ENCODE peak calls at places on chromosomes 2 and 18, in six cellular contexts. G is stomach, K is mammary epithelial cell, D is A549, X is lower lobe of right lung, J is heart left ventricle. P is an unnamed sample.
A peak's percentile ranks its signal among the peaks of the same experiment; 100 is the strongest.

GRCh38 chr18:616380-616995 is 19.7 kb downstream of the CLUL1 start:
- DNase-seq in X (no peak), G (no peak), K (peak; percentile 20), D (peak; percentile 47), J (no peak), P (no peak)

GRCh38 chr2:98519851-98520250 is 75.2 kb downstream of the INPP4A start:
- DNase-seq in D (no peak), G (no peak), J (no peak), K (no peak), X (no peak), P (no peak)

GRCh38 chr2:222872551-222872950 is 11.7 kb downstream of the ACSL3 start:
- DNase-seq in K (no peak), X (no peak), G (no peak), D (no peak), J (no peak), P (no peak)

GRCh38 chr2:30628341-30628740 is 178.9 kb downstream of the CAPN13 start:
- DNase-seq in J (no peak), G (no peak), K (no peak), X (no peak), D (no peak), P (no peak)

GRCh38 chr2:232504438-232504837 is 15.8 kb upstream of the PRSS56 start:
- DNase-seq in D (peak; percentile 41), J (no peak), X (no peak), K (no peak), G (no peak), P (no peak)

GRCh38 chr2:241636983-241637232 is at the start of gene THAP4:
- DNase-seq in J (peak; percentile 78), G (peak; percentile 74), D (no peak), X (peak; percentile 82), K (no peak), P (peak; percentile 78)

GRCh38 chr2:212409560-212409959 is 129.0 kb downstream of the ERBB4 start:
- DNase-seq in X (no peak), G (no peak), D (no peak), J (no peak), K (peak; percentile 7), P (no peak)

GRCh38 chr18:78857252-78858150 is 122.1 kb upstream of the SALL3 start:
- DNase-seq in J (no peak), G (no peak), X (no peak), K (no peak), D (no peak), P (no peak)

GRCh38 chr2:234444242-234444641 is 52.6 kb downstream of the ARL4C start:
- DNase-seq in J (no peak), X (no peak), G (no peak), D (no peak), K (no peak), P (no peak)

GRCh38 chr2:216285641-216286156 is 86.6 kb downstream of the MARCHF4 start:
- DNase-seq in K (no peak), J (no peak), X (no peak), G (no peak), D (no peak), P (no peak)

GRCh38 chr2:15173506-15173905 is 387.6 kb downstream of the NBAS start:
- DNase-seq in K (no peak), D (no peak), X (no peak), J (no peak), G (no peak), P (no peak)

GRCh38 chr2:227485429-227485828 is 13.5 kb downstream of the AGFG1 start:
- DNase-seq in K (no peak), J (no peak), G (no peak), D (no peak), X (no peak), P (no peak)

GRCh38 chr2:174683392-174683759 is 80.9 kb downstream of the CHRNA1 start:
- DNase-seq in X (no peak), G (no peak), J (no peak), D (peak; percentile 58), K (no peak), P (no peak)

GRCh38 chr2:120177011-120177621 is 46.1 kb downstream of the TMEM185B start:
- DNase-seq in G (peak; percentile 47), J (peak; percentile 40), D (no peak), K (peak; percentile 50), X (peak; percentile 70), P (peak; percentile 70)

GRCh38 chr2:143482761-143483160 is 353.5 kb downstream of the ARHGAP15 start:
- DNase-seq in D (no peak), K (no peak), X (no peak), J (no peak), G (no peak), P (no peak)

GRCh38 chr2:42371621-42372473 is 10.8 kb upstream of the COX7A2L start:
- DNase-seq in D (no peak), K (peak; percentile 91), G (no peak), X (no peak), J (no peak), P (no peak)

GRCh38 chr2:241892299-241893137 is 23.0 kb downstream of the RTP5 start:
- DNase-seq in K (peak; percentile 44), J (no peak), X (peak; percentile 42), G (no peak), D (no peak), P (peak; percentile 43)

GRCh38 chr2:124131271-124131670 is 106.2 kb downstream of the CNTNAP5 start:
- DNase-seq in X (no peak), J (no peak), K (no peak), G (no peak), D (no peak), P (no peak)

GRCh38 chr2:224360801-224361251 is 41.1 kb downstream of the FAM124B start:
- DNase-seq in J (no peak), D (no peak), K (peak; percentile 43), G (no peak), X (no peak), P (no peak)

GRCh38 chr2:232476045-232476444 is 11.6 kb downstream of the ECEL1 start:
- DNase-seq in X (peak; percentile 11), K (no peak), J (no peak), D (no peak), G (no peak), P (no peak)

GRCh38 chr2:100610381-100610831 is 47.6 kb downstream of the PDCL3 start:
- DNase-seq in X (peak; percentile 64), K (peak; percentile 37), D (peak; percentile 70), J (peak; percentile 59), G (peak; percentile 58), P (peak; percentile 65)

GRCh38 chr2:20560011-20560410 is 90.9 kb downstream of the HS1BP3 start:
- DNase-seq in X (no peak), J (no peak), D (no peak), K (no peak), G (no peak), P (no peak)

GRCh38 chr2:191618046-191618788 is 59.7 kb upstream of the NABP1 start:
- DNase-seq in D (no peak), J (no peak), X (no peak), K (no peak), G (no peak), P (no peak)

GRCh38 chr2:212843409-212844199 is 305.0 kb upstream of the ERBB4 start:
- DNase-seq in D (no peak), K (peak; percentile 94), X (no peak), J (no peak), G (no peak), P (no peak)

GRCh38 chr2:133566967-133567645 is 1.2 kb downstream of the NCKAP5 start:
- DNase-seq in D (peak; percentile 25), G (peak; percentile 49), J (peak; percentile 57), K (peak; percentile 75), X (peak; percentile 44), P (peak; percentile 61)

GRCh38 chr2:192773044-192773443 is 578.3 kb upstream of the TMEFF2 start:
- DNase-seq in G (no peak), X (no peak), D (no peak), J (no peak), K (no peak), P (no peak)

GRCh38 chr2:109663721-109664120 is 49.6 kb downstream of the SOWAHC start:
- DNase-seq in X (no peak), J (peak; percentile 64), K (peak; percentile 90), G (no peak), D (no peak), P (peak; percentile 87)

GRCh38 chr18:80147418-80148315 is 38.6 kb downstream of the ADNP2 start:
- DNase-seq in K (peak; percentile 86), D (peak; percentile 62), J (peak; percentile 91), G (peak; percentile 83), X (peak; percentile 84), P (peak; percentile 84)

DNA sequence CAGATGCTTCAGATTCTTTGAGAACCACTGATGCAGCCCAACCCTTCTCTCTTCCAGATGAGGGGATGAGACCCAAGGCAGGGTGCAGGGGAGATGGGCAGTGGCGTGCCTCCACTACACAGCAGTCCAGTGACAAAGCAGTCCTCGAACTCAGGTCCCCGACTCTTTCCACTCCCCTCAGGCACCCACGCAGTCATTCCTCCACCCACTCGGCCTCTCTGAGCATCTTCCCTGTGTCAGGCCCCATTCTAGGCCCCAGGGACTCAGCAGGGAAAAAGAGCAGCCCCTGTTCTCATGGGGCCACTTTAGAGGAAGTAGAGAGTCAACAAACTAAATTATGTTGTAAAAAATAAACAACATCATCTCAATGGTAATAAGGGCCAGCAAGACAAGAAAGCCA is 15.2 kb downstream of the KCNK3 start:
- DNase-seq in X (no peak), D (no peak), J (no peak), G (no peak), K (no peak), P (no peak)
- H3K4me1 ChIP-seq in X (peaks cover 26% of the 10 kb centered on the region), D (peaks cover 13% of the 10 kb centered on the region), J (peaks cover 18% of the 10 kb centered on the region), G (no peaks in the 10 kb centered on the region), K (peaks cover 19% of the 10 kb centered on the region), P (peaks cover 14% of the 10 kb centered on the region)

DNA sequence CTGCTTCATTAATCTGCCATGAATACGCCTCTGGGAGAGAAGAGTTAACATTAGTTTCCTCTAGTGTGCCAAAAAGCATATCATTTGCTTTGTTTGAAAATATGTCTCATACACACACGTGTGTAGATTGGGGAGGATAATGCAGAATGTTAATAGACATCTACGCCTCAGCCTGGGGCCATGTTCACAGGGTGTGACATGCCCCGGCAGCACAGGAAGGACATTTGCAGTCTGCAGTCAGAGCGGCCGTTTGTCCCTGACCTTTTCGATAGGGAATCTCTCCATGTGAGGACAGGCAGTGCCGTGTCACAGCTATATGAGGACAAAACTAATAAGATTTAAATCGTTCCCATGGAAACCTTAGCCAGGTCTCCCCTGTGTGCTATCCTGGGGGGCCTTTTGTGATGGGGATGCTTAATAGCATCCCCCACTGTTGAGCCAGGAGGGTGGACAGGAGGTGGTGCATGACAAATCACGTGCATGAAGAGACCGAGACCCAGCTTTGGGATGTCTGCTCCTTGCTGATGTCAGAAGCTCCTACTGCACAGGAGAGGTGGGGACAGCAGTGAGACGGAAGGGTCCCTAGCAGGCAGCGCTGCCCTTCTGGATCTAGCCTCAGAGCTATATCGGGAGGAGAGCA is 100.5 kb downstream of the RNF144A start:
- DNase-seq in D (no peak), J (no peak), X (no peak), K (no peak), G (no peak), P (no peak)
- H3K27ac ChIP-seq in D (no peak overlapping the region), J (peak overlapping the region; percentile 8), X (no peak overlapping the region), K (no peak overlapping the region), G (no peak overlapping the region), P (peak overlapping the region; percentile 13)

GRCh38 chr18:13220326-13220991 is 1.9 kb downstream of the LDLRAD4 start:
- DNase-seq in X (no peak), G (peak; percentile 45), J (no peak), D (no peak), K (no peak), P (peak; percentile 61)
- H3K4me3 ChIP-seq in X (no peak overlapping the region), G (no peak overlapping the region), J (peak overlapping the region; percentile 91), D (no peak overlapping the region), K (no peak overlapping the region), P (peak overlapping the region; percentile 95)

DNA sequence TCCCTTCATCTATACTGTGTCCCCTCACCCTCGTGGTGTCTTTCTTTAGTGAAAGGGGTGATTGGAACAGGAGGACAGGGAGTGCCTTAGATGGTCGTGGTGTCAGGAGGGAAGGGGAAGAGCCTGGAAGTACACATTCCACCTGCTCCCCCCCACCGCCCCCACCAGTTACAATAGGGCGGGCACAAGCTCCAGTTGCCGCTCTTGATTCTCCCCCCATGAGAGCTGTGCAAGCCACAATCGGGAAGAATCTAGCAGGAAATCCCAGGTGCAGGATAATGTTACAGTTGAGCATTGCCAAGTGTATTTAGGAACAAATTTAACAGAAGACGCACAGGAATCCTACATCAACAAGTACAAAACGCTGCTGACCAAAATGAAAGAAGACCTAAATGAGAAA is 73.6 kb downstream of the ASAP2 start:
- DNase-seq in G (no peak), D (no peak), J (no peak), X (no peak), K (no peak), P (no peak)
- H3K4me1 ChIP-seq in G (peaks cover 27% of the 10 kb centered on the region), D (peaks cover 15% of the 10 kb centered on the region), J (peaks cover 22% of the 10 kb centered on the region), X (peaks cover 19% of the 10 kb centered on the region), K (peaks cover 12% of the 10 kb centered on the region), P (peaks cover 8% of the 10 kb centered on the region)

P was measured in right cardiac atrium.